ENCODE peak calls at places on chromosomes 13 and 19, in five cellular contexts. J, B, U, Z and O are unnamed samples.

GRCh38 chr13:45500492-45501174 is 35.9 kb downstream of the COG3 start:
- DNase-seq in U (no peak), Z (no peak), J (no peak), B (no peak), O (no peak)

GRCh38 chr19:677201-677600 is 1.0 kb downstream of the FSTL3 start:
- DNase-seq in Z (no peak), J (no peak), B (no peak), U (no peak), O (no peak)

GRCh38 chr19:4473708-4474503 is 1.8 kb downstream of the HDGFL2 start:
- DNase-seq in B (no peak), J (no peak), U (peak; percentile 52), Z (no peak), O (no peak)

GRCh38 chr13:92103673-92104296 is 705.4 kb downstream of the GPC5 start:
- DNase-seq in J (no peak), Z (no peak), B (no peak), U (no peak), O (no peak)

GRCh38 chr19:55312621-55313117 is 12.5 kb downstream of the TMEM150B start:
- DNase-seq in Z (no peak), B (no peak), U (no peak), J (no peak), O (no peak)

GRCh38 chr13:57925250-57925649 is 293.7 kb downstream of the PCDH17 start:
- DNase-seq in J (no peak), U (no peak), B (no peak), Z (no peak), O (no peak)

GRCh38 chr13:68056816-68057710 is 826.9 kb upstream of the PCDH9 start:
- DNase-seq in J (no peak), Z (no peak), U (no peak), B (no peak), O (no peak)

GRCh38 chr13:51113969-51114368 is 2.9 kb upstream of the C13orf42 start:
- DNase-seq in B (no peak), Z (no peak), J (no peak), U (peak; percentile 35), O (no peak)

GRCh38 chr13:32150239-32150638 is 118.7 kb downstream of the FRY start:
- DNase-seq in J (no peak), B (no peak), Z (no peak), U (no peak), O (no peak)

GRCh38 chr19:15288146-15288963 is 44.0 kb downstream of the BRD4 start:
- DNase-seq in J (no peak), B (no peak), Z (no peak), U (no peak), O (no peak)

GRCh38 chr13:44825951-44826350 is 163.3 kb downstream of the NUFIP1 start:
- DNase-seq in U (no peak), B (no peak), J (no peak), Z (no peak), O (no peak)

GRCh38 chr13:114200673-114201005 is 21.6 kb downstream of the CFAP97D2 start:
- DNase-seq in Z (no peak), B (no peak), J (no peak), U (no peak), O (no peak)

GRCh38 chr13:44459674-44460073 is 86.0 kb downstream of the SERP2 start:
- DNase-seq in B (no peak), Z (no peak), J (no peak), U (no peak), O (no peak)

GRCh38 chr13:79710376-79710775 is 229.4 kb downstream of the NDFIP2 start:
- DNase-seq in B (no peak), U (no peak), Z (no peak), J (no peak), O (no peak)

GRCh38 chr19:38270587-38271167 is 6.3 kb downstream of the SPINT2 start:
- DNase-seq in Z (no peak), J (peak; percentile 77), U (no peak), B (no peak), O (no peak)

GRCh38 chr13:76667551-76667950 is 218.7 kb downstream of the KCTD12 start:
- DNase-seq in B (no peak), J (no peak), U (no peak), Z (no peak), O (no peak)

GRCh38 chr13:67867206-67867605 is 637.1 kb upstream of the PCDH9 start:
- DNase-seq in J (no peak), Z (no peak), U (no peak), B (no peak), O (no peak)

GRCh38 chr13:71712988-71713653 is 153.9 kb downstream of the DACH1 start:
- DNase-seq in Z (no peak), J (no peak), B (no peak), U (no peak), O (no peak)

GRCh38 chr19:36605839-36606478 is 846 bp downstream of the ZNF382 start:
- DNase-seq in J (no peak), B (peak; percentile 19), U (no peak), Z (no peak), O (peak; percentile 11)

GRCh38 chr19:48290341-48290922 is 20.6 kb downstream of the ZNF114 start:
- DNase-seq in J (peak; percentile 61), U (peak; percentile 86), B (no peak), Z (no peak), O (no peak)

GRCh38 chr13:93865235-93865634 is 614.2 kb downstream of the DCT start:
- DNase-seq in J (no peak), B (no peak), U (no peak), Z (no peak), O (no peak)

GRCh38 chr13:113546571-113547247 is 37.8 kb upstream of the TFDP1 start:
- DNase-seq in B (no peak), Z (no peak), U (peak; percentile 45), J (no peak), O (no peak)

GRCh38 chr13:77691871-77692270 is 5.6 kb upstream of the SLAIN1 start:
- DNase-seq in Z (no peak), B (no peak), J (no peak), U (no peak), O (no peak)

GRCh38 chr13:40192516-40193257 is 473.8 kb downstream of the FOXO1 start:
- DNase-seq in B (no peak), Z (no peak), J (no peak), U (no peak), O (no peak)

GRCh38 chr19:35171730-35172129 is 17.2 kb downstream of the FXYD5 start:
- DNase-seq in U (no peak), Z (no peak), B (no peak), J (no peak), O (no peak)

GRCh38 chr19:3324405-3324856 is 42.0 kb upstream of the NFIC start:
- DNase-seq in U (peak; percentile 94), B (no peak), Z (peak; percentile 48), J (peak; percentile 87), O (no peak)

GRCh38 chr13:112791662-112792440 is 102.0 kb downstream of the ATP11A start:
- DNase-seq in J (no peak), U (peak; percentile 45), B (no peak), Z (no peak), O (no peak)

GRCh38 chr19:10006335-10006708 is 4.0 kb downstream of the COL5A3 start:
- DNase-seq in B (no peak), U (no peak), Z (no peak), J (no peak), O (no peak)

GRCh38 chr13:102680842-102681725 is 13.8 kb downstream of the METTL21C start:
- DNase-seq in J (no peak), Z (no peak), U (no peak), B (no peak), O (no peak)

GRCh38 chr19:13169769-13170168 is 19.6 kb downstream of the IER2 start:
- DNase-seq in U (no peak), B (no peak), Z (no peak), J (peak; percentile 39), O (no peak)

GRCh38 chr19:9323557-9323918 is 441 bp upstream of the ZNF559 start:
- DNase-seq in Z (no peak), U (no peak), B (peak; percentile 32), J (peak; percentile 55), O (peak; percentile 30)

DNA sequence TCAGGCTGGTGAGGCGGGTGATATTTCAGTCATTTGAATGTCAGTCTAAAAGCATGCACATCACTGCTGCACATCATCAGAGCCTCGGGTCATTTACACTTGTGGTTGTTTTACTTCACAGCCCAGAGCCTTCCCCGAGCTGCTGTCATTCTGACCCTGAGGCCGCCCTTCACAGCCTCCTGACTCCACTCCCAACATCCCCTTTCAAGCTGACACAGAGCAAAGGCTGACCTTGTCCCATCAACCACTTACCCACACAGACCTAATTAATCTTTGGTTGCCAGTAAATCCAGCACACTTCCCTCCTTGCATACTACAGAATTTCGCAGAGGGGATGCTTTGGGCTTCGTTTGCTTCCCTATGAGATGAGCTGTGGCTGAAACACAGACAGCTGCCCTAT is 528.1 kb downstream of the DIAPH3 start:
- DNase-seq in Z (no peak), U (no peak), J (no peak), B (no peak), O (no peak)
- TF ChIP-seq TAF1 in Z (no peak), U (no peak), J (no peak), B (no peak), O (no peak)

GRCh38 chr19:11339254-11340098 is at the start of gene RAB3D:
- DNase-seq in U (peak; percentile 94), B (peak; percentile 50), Z (peak; percentile 97), J (peak; percentile 98), O (peak; percentile 96)
- TF ChIP-seq POLR2A in U (no peak), B (peak; percentile 80), Z (no peak), J (peak; percentile 25), O (no peak)

GRCh38 chr19:45600340-45600885 is 1.6 kb downstream of the GPR4 start:
- DNase-seq in J (no peak), B (no peak), Z (no peak), U (no peak), O (no peak)

GRCh38 chr19:45599286-45599685 is 2.7 kb downstream of the GPR4 start:
- DNase-seq in B (no peak), Z (no peak), J (no peak), U (no peak), O (no peak)

GRCh38 chr19:45601115-45601514 is 897 bp downstream of the GPR4 start:
- DNase-seq in J (no peak), U (no peak), B (no peak), Z (no peak), O (no peak)

GRCh38 chr19:45598267-45599011 is 3.6 kb downstream of the GPR4 start:
- DNase-seq in U (no peak), Z (no peak), B (no peak), J (no peak), O (no peak)

GRCh38 chr19:45601524-45602522 is at the start of gene GPR4:
- DNase-seq in B (no peak), J (peak; percentile 85), Z (no peak), U (peak; percentile 82), O (no peak)
- TF ChIP-seq TAF1 in B (no peak), J (no peak), Z (no peak), U (no peak), O (no peak)

GRCh38 chr19:19319725-19320361 is 466 bp downstream of the SUGP1 start:
- DNase-seq in B (no peak), U (no peak), Z (no peak), J (no peak), O (peak; percentile 5)

GRCh38 chr19:19321143-19321577 is 531 bp downstream of the MAU2 start:
- DNase-seq in J (peak; percentile 65), U (peak; percentile 53), Z (no peak), B (no peak), O (no peak)

GRCh38 chr19:19316082-19316481 is 4.2 kb downstream of the SUGP1 start:
- DNase-seq in Z (no peak), B (no peak), U (no peak), J (no peak), O (no peak)

GRCh38 chr19:19324059-19324755 is 3.6 kb downstream of the MAU2 start:
- DNase-seq in U (no peak), B (no peak), J (no peak), Z (no peak), O (no peak)

GRCh38 chr19:19320362-19321142 is at the start of the genes MAU2 and SUGP1:
- DNase-seq in Z (peak; percentile 95), B (peak; percentile 80), J (peak; percentile 90), U (peak; percentile 89), O (peak; percentile 95)
- TF ChIP-seq POLR2A in Z (peak; percentile 91), B (peak; percentile 94), J (peak; percentile 84), U (peak; percentile 81), O (peak; percentile 86)